ENCODE peak calls at places on chromosomes 6 and 20, in five cellular contexts. X, H, N, F and R are unnamed samples.

GRCh38 chr6:125586074-125586473 is 163.4 kb upstream of the HEY2 start:
- DNase-seq in X (no peak), H (no peak), N (no peak), F (no peak), R (no peak)

GRCh38 chr6:110188791-110189190 is 8.6 kb downstream of the CDC40 start:
- DNase-seq in X (no peak), H (no peak), N (no peak), F (no peak), R (no peak)

GRCh38 chr6:92352130-92352529 is 1067.2 kb downstream of the EPHA7 start:
- DNase-seq in X (no peak), H (no peak), N (no peak), F (no peak), R (no peak)

GRCh38 chr20:20664795-20665194 is 47.6 kb downstream of the RALGAPA2 start:
- DNase-seq in X (no peak), H (no peak), N (no peak), F (no peak), R (peak; percentile 23)

GRCh38 chr6:24117016-24117415 is 9.0 kb upstream of the NRSN1 start:
- DNase-seq in X (no peak), H (no peak), N (no peak), F (no peak), R (no peak)

GRCh38 chr6:133957780-133958242 is 4.8 kb downstream of the TBPL1 start:
- DNase-seq in X (no peak), H (no peak), N (no peak), F (no peak), R (no peak)

GRCh38 chr20:34974246-34974645 is 18.6 kb downstream of the MYH7B start:
- DNase-seq in X (no peak), H (no peak), N (no peak), F (peak; percentile 64), R (no peak)

GRCh38 chr6:105136433-105137350 is 43.1 kb downstream of the POPDC3 start:
- DNase-seq in X (peak; percentile 26), H (peak; percentile 68), N (no peak), F (peak; percentile 86), R (peak; percentile 68)

GRCh38 chr6:117601811-117602150 is 530 bp downstream of the GOPC start:
- DNase-seq in X (no peak), H (no peak), N (no peak), F (no peak), R (no peak)

GRCh38 chr6:167828325-167828956 is 1.7 kb downstream of the AFDN start:
- DNase-seq in X (no peak), H (no peak), N (no peak), F (no peak), R (no peak)

GRCh38 chr6:84967389-84967788 is 203.0 kb upstream of the TBX18 start:
- DNase-seq in X (peak; percentile 3), H (peak; percentile 65), N (no peak), F (peak; percentile 83), R (peak; percentile 7)

GRCh38 chr6:83702749-83703148 is 6.2 kb downstream of the SNAP91 start:
- DNase-seq in X (no peak), H (no peak), N (no peak), F (no peak), R (no peak)

GRCh38 chr6:126812651-126813050 is 305.8 kb upstream of the RSPO3 start:
- DNase-seq in X (no peak), H (no peak), N (no peak), F (peak; percentile 47), R (no peak)

GRCh38 chr6:133774356-133774755 is 114.6 kb upstream of the TCF21 start:
- DNase-seq in X (no peak), H (no peak), N (no peak), F (no peak), R (no peak)

GRCh38 chr20:5168582-5169396 is 42.0 kb downstream of the CDS2 start:
- DNase-seq in X (no peak), H (peak; percentile 75), N (no peak), F (peak; percentile 86), R (no peak)

GRCh38 chr6:57222684-57223077 is 574 bp upstream of the RAB23 start:
- DNase-seq in X (no peak), H (no peak), N (no peak), F (no peak), R (no peak)

GRCh38 chr6:57224769-57225515 is 2.8 kb upstream of the RAB23 start:
- DNase-seq in X (peak; percentile 36), H (no peak), N (no peak), F (no peak), R (no peak)

GRCh38 chr6:57221936-57222683 is at the start of gene RAB23:
- DNase-seq in X (peak; percentile 63), H (peak; percentile 91), N (peak; percentile 58), F (peak; percentile 96), R (peak; percentile 91)

GRCh38 chr6:57220083-57220703 is 1.9 kb downstream of the RAB23 start:
- DNase-seq in X (no peak), H (no peak), N (no peak), F (no peak), R (no peak)

DNA sequence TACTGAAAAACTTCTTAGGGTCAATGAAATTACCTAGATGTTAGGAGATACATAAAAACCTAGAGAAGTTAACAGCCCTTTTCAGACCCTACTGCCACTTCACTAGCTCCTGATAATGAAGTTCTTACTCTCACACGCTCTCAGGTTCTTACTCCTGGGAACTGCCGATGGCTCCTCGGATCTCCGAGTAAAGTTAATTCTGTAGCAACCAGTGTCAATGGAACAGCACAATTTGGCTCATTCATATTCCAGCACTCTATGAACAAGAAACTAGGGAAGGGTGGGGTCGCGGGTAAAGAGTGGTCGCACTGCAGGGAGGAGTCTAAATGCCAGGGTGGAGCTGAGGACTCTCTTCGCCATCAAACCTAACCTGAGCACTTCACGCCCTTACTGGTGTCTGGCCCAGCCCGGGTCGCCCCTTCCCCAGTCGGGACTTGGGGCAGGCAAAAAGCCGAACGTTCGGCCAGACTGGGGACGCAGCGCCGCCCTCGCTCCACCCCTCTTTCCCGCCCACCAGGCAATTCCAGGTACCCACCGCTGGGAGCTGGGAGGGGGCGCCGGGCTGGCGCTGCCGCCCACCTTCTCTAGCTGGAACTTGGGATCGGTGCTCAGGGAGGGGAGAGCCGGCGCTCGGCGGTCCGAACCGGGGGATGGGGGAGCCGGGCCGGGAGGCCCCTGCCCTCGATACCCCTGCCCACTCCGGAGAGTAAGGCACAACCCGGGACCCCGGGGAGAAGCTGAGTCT is 744 bp downstream of the RAB23 start:
- DNase-seq in X (no peak), H (peak; percentile 90), N (no peak), F (peak; percentile 94), R (peak; percentile 72)
- TF ChIP-seq CTCF in X (peak; percentile 48), H (peak; percentile 45), N (peak; percentile 25), F (peak; percentile 66), R (peak; percentile 17)

GRCh38 chr6:10425973-10426780 is 11.3 kb upstream of the TFAP2A start:
- DNase-seq in X (no peak), H (peak; percentile 55), N (no peak), F (peak; percentile 76), R (peak; percentile 72)
- TF ChIP-seq CTCF in X (no peak), H (no peak), N (no peak), F (no peak), R (no peak)

GRCh38 chr20:61993058-61993457 is 72.6 kb downstream of the TAF4 start:
- DNase-seq in X (no peak), H (no peak), N (no peak), F (no peak), R (no peak)

GRCh38 chr20:61997372-61997771 is 68.3 kb downstream of the TAF4 start:
- DNase-seq in X (no peak), H (no peak), N (no peak), F (no peak), R (no peak)

GRCh38 chr20:61997891-61998290 is 67.8 kb downstream of the TAF4 start:
- DNase-seq in X (no peak), H (no peak), N (no peak), F (no peak), R (no peak)

GRCh38 chr20:61991476-61991875 is 74.2 kb downstream of the TAF4 start:
- DNase-seq in X (no peak), H (no peak), N (no peak), F (no peak), R (no peak)

GRCh38 chr20:61994546-61994945 is 71.1 kb downstream of the TAF4 start:
- DNase-seq in X (no peak), H (no peak), N (no peak), F (no peak), R (no peak)
- TF ChIP-seq CTCF in X (no peak), H (no peak), N (no peak), F (no peak), R (no peak)

GRCh38 chr6:17061097-17061496 is 40.8 kb upstream of the STMND1 start:
- DNase-seq in X (no peak), H (no peak), N (no peak), F (no peak), R (no peak)
- TF ChIP-seq CTCF in X (no peak), H (peak; percentile 50), N (no peak), F (peak; percentile 60), R (no peak)

GRCh38 chr6:49453221-49453620 is 9.8 kb downstream of the MMUT start:
- DNase-seq in X (no peak), H (no peak), N (no peak), F (no peak), R (no peak)
- TF ChIP-seq CTCF in X (peak; percentile 44), H (peak; percentile 63), N (peak; percentile 15), F (peak; percentile 71), R (no peak)

GRCh38 chr6:11770546-11771466 is 7.8 kb downstream of the ADTRP start:
- DNase-seq in X (peak; percentile 96), H (peak; percentile 64), N (no peak), F (peak; percentile 80), R (peak; percentile 50)

GRCh38 chr6:11769244-11769643 is 9.4 kb downstream of the ADTRP start:
- DNase-seq in X (no peak), H (no peak), N (no peak), F (no peak), R (no peak)

GRCh38 chr6:11771473-11772048 is 7.0 kb downstream of the ADTRP start:
- DNase-seq in X (no peak), H (no peak), N (no peak), F (peak; percentile 39), R (no peak)

GRCh38 chr6:11772109-11772830 is 6.3 kb downstream of the ADTRP start:
- DNase-seq in X (peak; percentile 90), H (no peak), N (no peak), F (peak; percentile 28), R (no peak)

GRCh38 chr6:11769816-11770545 is 8.6 kb downstream of the ADTRP start:
- DNase-seq in X (no peak), H (peak; percentile 67), N (no peak), F (peak; percentile 87), R (no peak)
- TF ChIP-seq CTCF in X (no peak), H (no peak), N (no peak), F (no peak), R (no peak)

GRCh38 chr6:1388081-1388926 is 1.1 kb upstream of the FOXF2 start:
- DNase-seq in X (no peak), H (peak; percentile 56), N (no peak), F (peak; percentile 73), R (peak; percentile 24)
- TF ChIP-seq CTCF in X (peak; percentile 19), H (no peak), N (no peak), F (no peak), R (no peak)

GRCh38 chr20:63246490-63247284 is 7.6 kb downstream of the NKAIN4 start:
- DNase-seq in X (no peak), H (peak; percentile 76), N (no peak), F (peak; percentile 79), R (no peak)
- TF ChIP-seq CTCF in X (no peak), H (no peak), N (no peak), F (no peak), R (no peak)